ENCODE peak calls at places on chromosomes 2 and 18, in ten cellular contexts. H is A549, M is GM23338, R is fibroblast of lung, B is mesenchymal stem cell, Y is PC-9, L is mammary epithelial cell, J is IMR-90, F is astrocyte, Q is GM12878. X is an unnamed sample.

GRCh38 chr2:42942214-42942989 is 150.0 kb upstream of the HAAO start:
- DNase-seq in J (no peak), F (no peak), B (no peak), H (no peak), Q (no peak), L (no peak), Y (no peak), M (no peak), R (no peak), X (no peak)

GRCh38 chr18:11859282-11859797 is 8.1 kb downstream of the CHMP1B start:
- DNase-seq in J (no peak), M (no peak), F (no peak), Q (no peak), H (no peak), B (no peak), Y (peak; percentile 52), R (no peak), L (peak; percentile 39), X (no peak)

GRCh38 chr2:67471681-67472080 is 74.5 kb downstream of the ETAA1 start:
- DNase-seq in L (no peak), J (peak; percentile 73), M (no peak), B (no peak), F (peak; percentile 96), H (no peak), Q (no peak), Y (no peak), R (peak; percentile 96), X (no peak)

GRCh38 chr2:20539133-20539719 is 92.4 kb downstream of the RHOB start:
- DNase-seq in J (no peak), L (no peak), R (peak; percentile 39), H (no peak), Y (peak; percentile 34), Q (no peak), M (no peak), F (no peak), B (peak; percentile 34), X (no peak)

GRCh38 chr2:230774348-230774951 is 61.8 kb downstream of the CAB39 start:
- DNase-seq in R (peak; percentile 89), Q (no peak), H (no peak), J (peak; percentile 92), F (peak; percentile 87), Y (peak; percentile 81), B (peak; percentile 94), L (peak; percentile 75), M (no peak), X (no peak)

GRCh38 chr2:127680706-127681287 is 5.5 kb upstream of the LIMS2 start:
- DNase-seq in M (no peak), Y (no peak), H (no peak), R (no peak), L (no peak), Q (no peak), F (no peak), B (no peak), J (no peak), X (no peak)

GRCh38 chr18:22640281-22640842 is 222.6 kb upstream of the CTAGE1 start:
- DNase-seq in J (no peak), H (no peak), Y (no peak), L (peak; percentile 9), M (no peak), F (no peak), R (no peak), B (no peak), Q (no peak), X (no peak)

GRCh38 chr2:71926860-71927756 is 220.6 kb downstream of the CYP26B1 start:
- DNase-seq in Y (no peak), F (no peak), H (no peak), B (no peak), J (no peak), R (no peak), Q (no peak), L (no peak), M (no peak), X (no peak)

GRCh38 chr2:393711-394696 is 106.1 kb upstream of the ALKAL2 start:
- DNase-seq in Y (peak; percentile 96), J (no peak), L (peak; percentile 46), M (peak; percentile 9), B (no peak), R (peak; percentile 80), Q (no peak), H (no peak), F (peak; percentile 66), X (no peak)

GRCh38 chr18:63974991-63975390 is 5.1 kb downstream of the SERPINB8 start:
- DNase-seq in Y (no peak), M (peak; percentile 41), Q (no peak), F (no peak), L (peak; percentile 45), B (peak; percentile 63), J (peak; percentile 30), R (peak; percentile 23), H (no peak), X (peak; percentile 21)
- H3K4me2 ChIP-seq in Y (no peak overlapping the region), M (no peak overlapping the region), Q (no peak overlapping the region), F (no peak overlapping the region), L (no peak overlapping the region), B (no peak overlapping the region), J (no peak overlapping the region), R (no peak overlapping the region), H (no peak overlapping the region), X (no peak overlapping the region)

GRCh38 chr2:55418512-55419235 is 982 bp downstream of the CCDC88A start:
- DNase-seq in B (no peak), J (no peak), R (peak; percentile 11), F (no peak), M (no peak), Y (no peak), L (peak; percentile 14), Q (no peak), H (no peak), X (no peak)

GRCh38 chr2:55418072-55418471 is 1.6 kb downstream of the CCDC88A start:
- DNase-seq in M (no peak), B (peak; percentile 22), Q (no peak), J (no peak), R (peak; percentile 8), Y (no peak), H (no peak), F (no peak), L (no peak), X (no peak)

GRCh38 chr2:55419236-55419513 is 481 bp downstream of the CCDC88A start:
- DNase-seq in F (peak; percentile 27), L (no peak), H (peak; percentile 23), R (peak; percentile 38), Q (no peak), M (no peak), B (peak; percentile 62), Y (no peak), J (peak; percentile 18), X (peak; percentile 75)

GRCh38 chr2:55415300-55415699 is 4.4 kb downstream of the CCDC88A start:
- DNase-seq in Q (no peak), M (no peak), H (no peak), R (no peak), L (no peak), J (no peak), Y (no peak), B (no peak), F (no peak), X (no peak)

DNA sequence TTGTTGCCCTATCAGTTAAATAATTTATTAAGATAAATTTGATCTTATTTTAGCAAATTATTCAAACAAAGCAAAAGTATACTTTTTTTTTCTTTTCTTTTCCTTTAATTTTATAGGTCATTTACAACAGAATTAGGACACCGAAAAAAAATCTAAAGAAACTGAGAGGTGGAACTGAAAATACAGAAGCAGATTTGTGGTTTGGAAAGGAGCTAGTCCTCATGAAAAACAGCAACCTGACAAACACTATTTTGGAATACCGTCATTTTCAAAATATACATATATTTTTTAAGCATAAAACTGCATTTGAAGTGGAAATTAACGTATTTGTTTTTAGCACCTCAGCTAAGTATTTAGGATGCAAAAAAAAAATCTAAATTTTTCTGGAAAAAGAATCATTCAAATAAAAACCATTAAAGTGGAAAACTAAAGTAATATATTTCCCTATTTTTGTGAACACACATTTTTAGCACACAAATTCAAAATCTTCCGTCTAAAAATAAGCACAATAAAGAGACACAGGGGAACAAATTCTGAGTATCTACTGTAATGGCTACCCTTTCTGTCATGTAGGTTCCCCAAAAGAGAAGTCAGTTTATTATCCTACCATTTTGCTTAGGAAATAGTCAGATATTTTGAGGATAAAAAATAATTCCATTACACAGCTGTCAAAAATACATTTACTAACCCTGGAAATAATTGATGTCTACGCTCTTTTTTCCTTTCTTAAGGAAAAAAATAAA is 2.7 kb downstream of the CCDC88A start:
- DNase-seq in B (no peak), M (no peak), H (no peak), F (no peak), Q (no peak), Y (no peak), J (no peak), L (no peak), R (no peak), X (no peak)
- H3K4me2 ChIP-seq in B (no peak overlapping the region), M (peak overlapping the region; percentile 96), H (peak overlapping the region; percentile 93), F (peak overlapping the region; percentile 88), Q (peak overlapping the region; percentile 81), Y (no peak overlapping the region), J (peak overlapping the region; percentile 81), L (peak overlapping the region; percentile 92), R (peak overlapping the region; percentile 94), X (peak overlapping the region; percentile 88)

GRCh38 chr2:125167152-125167551 is 1142.1 kb downstream of the CNTNAP5 start:
- DNase-seq in Y (no peak), M (no peak), H (no peak), Q (no peak), L (no peak), R (peak; percentile 1), J (peak; percentile 5), F (peak; percentile 2), B (peak; percentile 41), X (no peak)
- H3K4me2 ChIP-seq in Y (no peak overlapping the region), M (no peak overlapping the region), H (no peak overlapping the region), Q (no peak overlapping the region), L (no peak overlapping the region), R (no peak overlapping the region), J (no peak overlapping the region), F (no peak overlapping the region), B (no peak overlapping the region), X (no peak overlapping the region)

GRCh38 chr2:31354837-31355236 is 59.7 kb downstream of the XDH start:
- DNase-seq in Y (no peak), H (peak; percentile 39), J (no peak), B (peak; percentile 25), M (peak; percentile 59), Q (no peak), R (peak; percentile 10), F (peak; percentile 1), L (no peak), X (no peak)
- H3K4me2 ChIP-seq in Y (no peak overlapping the region), H (peak overlapping the region; percentile 59), J (no peak overlapping the region), B (no peak overlapping the region), M (no peak overlapping the region), Q (no peak overlapping the region), R (no peak overlapping the region), F (peak overlapping the region; percentile 28), L (no peak overlapping the region), X (no peak overlapping the region)

X was measured in neural progenitor cell.